ENCODE peak calls at places on chromosomes 6 and 20, in four cellular contexts. B is thoracic aorta; U is pancreas; Y is CD8-positive, alpha-beta T cell. C is an unnamed sample.

GRCh38 chr20:49995586-49995985 is 12.8 kb downstream of the SNAI1 start:
- DNase-seq in B (no peak), U (no peak), Y (no peak), C (no peak)

GRCh38 chr20:34037121-34037520 is 43.4 kb downstream of the RALY start:
- DNase-seq in B (no peak), U (no peak), Y (peak; percentile 69), C (no peak)

GRCh38 chr6:10397756-10398438 is 17.0 kb downstream of the TFAP2A start:
- DNase-seq in B (no peak), U (no peak), Y (no peak), C (no peak)

GRCh38 chr6:22145823-22146379 is 150.9 kb downstream of the PRL start:
- DNase-seq in B (no peak), U (no peak), Y (no peak), C (no peak)

GRCh38 chr6:57316581-57317059 is 810 bp upstream of the PRIM2 start:
- DNase-seq in B (peak; percentile 32), U (peak; percentile 75), Y (peak; percentile 85), C (peak; percentile 93)

GRCh38 chr20:31968299-31969126 is 562 bp downstream of the XKR7 start:
- DNase-seq in B (no peak), U (peak; percentile 89), Y (peak; percentile 89), C (peak; percentile 71)

GRCh38 chr20:57323034-57323433 is 6.6 kb upstream of the SPO11 start:
- DNase-seq in B (no peak), U (no peak), Y (peak; percentile 21), C (no peak)

GRCh38 chr6:155103816-155104366 is 108.8 kb downstream of the TIAM2 start:
- DNase-seq in B (no peak), U (no peak), Y (no peak), C (no peak)

GRCh38 chr6:52016918-52017748 is 70.3 kb downstream of the PKHD1 start:
- DNase-seq in B (no peak), U (no peak), Y (no peak), C (no peak)

GRCh38 chr6:6808915-6809314 is 220.4 kb downstream of the LY86 start:
- DNase-seq in B (no peak), U (no peak), Y (no peak), C (no peak)

GRCh38 chr6:73308712-73309533 is 45.2 kb downstream of the DPPA5 start:
- DNase-seq in B (no peak), U (no peak), Y (no peak), C (no peak)

GRCh38 chr6:134074151-134074712 is 21.8 kb upstream of the SLC2A12 start:
- DNase-seq in B (no peak), U (no peak), Y (no peak), C (no peak)

GRCh38 chr6:123745877-123746276 is 57.8 kb upstream of the NKAIN2 start:
- DNase-seq in B (no peak), U (no peak), Y (no peak), C (no peak)

GRCh38 chr6:7691675-7692452 is 34.0 kb upstream of the BMP6 start:
- DNase-seq in B (no peak), U (no peak), Y (no peak), C (no peak)

GRCh38 chr6:32194825-32195651 is 2.6 kb upstream of the GPSM3 start:
- DNase-seq in B (no peak), U (no peak), Y (no peak), C (no peak)

GRCh38 chr20:11375966-11376365 is 541.7 kb upstream of the BTBD3 start:
- DNase-seq in B (no peak), U (no peak), Y (no peak), C (no peak)

GRCh38 chr6:143451531-143451930 is 926 bp downstream of the PEX3 start:
- DNase-seq in B (no peak), U (no peak), Y (no peak), C (no peak)

GRCh38 chr6:38604700-38605099 is 35.0 kb downstream of the BTBD9 start:
- DNase-seq in B (no peak), U (no peak), Y (no peak), C (no peak)

GRCh38 chr6:102494808-102495207 is 1101.3 kb downstream of the GRIK2 start:
- DNase-seq in B (no peak), U (no peak), Y (no peak), C (no peak)

GRCh38 chr6:33607784-33608161 is 13.3 kb upstream of the ITPR3 start:
- DNase-seq in B (no peak), U (no peak), Y (no peak), C (no peak)

GRCh38 chr6:9140181-9140580 is 704.8 kb upstream of the SLC35B3 start:
- DNase-seq in B (no peak), U (peak; percentile 73), Y (no peak), C (no peak)

GRCh38 chr6:6845603-6846002 is 257.1 kb downstream of the LY86 start:
- DNase-seq in B (no peak), U (no peak), Y (no peak), C (no peak)

GRCh38 chr6:116327803-116328527 is 42.8 kb upstream of the DSE start:
- DNase-seq in B (no peak), U (no peak), Y (no peak), C (no peak)

GRCh38 chr20:48467622-48468021 is 360.2 kb downstream of the PREX1 start:
- DNase-seq in B (no peak), U (no peak), Y (no peak), C (no peak)

GRCh38 chr20:42218566-42218965 is 600.4 kb upstream of the CHD6 start:
- DNase-seq in B (no peak), U (no peak), Y (no peak), C (no peak)

GRCh38 chr20:62311150-62311549 is 8.4 kb downstream of the ADRM1 start:
- DNase-seq in B (no peak), U (no peak), Y (no peak), C (no peak)

GRCh38 chr6:39360378-39360777 is 37.9 kb upstream of the KCNK16 start:
- DNase-seq in B (no peak), U (no peak), Y (no peak), C (no peak)

GRCh38 chr6:125132058-125132457 is 21.5 kb upstream of the TPD52L1 start:
- DNase-seq in B (no peak), U (no peak), Y (no peak), C (no peak)

GRCh38 chr6:52361347-52361944 is 505 bp upstream of the PAQR8 start:
- DNase-seq in B (no peak), U (no peak), Y (no peak), C (peak; percentile 12)

GRCh38 chr6:136761227-136761922 is 30.9 kb downstream of the MAP3K5 start:
- DNase-seq in B (no peak), U (no peak), Y (peak; percentile 55), C (no peak)

GRCh38 chr20:7879883-7880282 is 60.4 kb downstream of the HAO1 start:
- DNase-seq in B (no peak), U (no peak), Y (no peak), C (no peak)

GRCh38 chr6:121498481-121499276 is 63.2 kb downstream of the GJA1 start:
- DNase-seq in B (no peak), U (no peak), Y (no peak), C (no peak)

GRCh38 chr6:166268431-166268830 is 39.8 kb downstream of the PRR18 start:
- DNase-seq in B (no peak), U (no peak), Y (no peak), C (no peak)

GRCh38 chr6:132400641-132401119 is 595 bp downstream of the MOXD1 start:
- DNase-seq in B (no peak), U (peak; percentile 62), Y (no peak), C (no peak)

GRCh38 chr20:32988008-32988407 is 16.2 kb downstream of the SUN5 start:
- DNase-seq in B (no peak), U (no peak), Y (no peak), C (no peak)

GRCh38 chr20:3751664-3752385 is 15.7 kb downstream of the ADISSP start:
- DNase-seq in B (no peak), U (peak; percentile 75), Y (no peak), C (peak; percentile 83)

GRCh38 chr20:24033560-24033959 is 45.0 kb upstream of the GGTLC1 start:
- DNase-seq in B (no peak), U (no peak), Y (no peak), C (no peak)

GRCh38 chr6:167806061-167806700 is 20.5 kb upstream of the AFDN start:
- DNase-seq in B (no peak), U (no peak), Y (no peak), C (no peak)
- H3K4me1 ChIP-seq in B (no peaks in the 10 kb centered on the region), U (no peaks in the 10 kb centered on the region), Y (no peaks in the 10 kb centered on the region), C (no peaks in the 10 kb centered on the region)

DNA sequence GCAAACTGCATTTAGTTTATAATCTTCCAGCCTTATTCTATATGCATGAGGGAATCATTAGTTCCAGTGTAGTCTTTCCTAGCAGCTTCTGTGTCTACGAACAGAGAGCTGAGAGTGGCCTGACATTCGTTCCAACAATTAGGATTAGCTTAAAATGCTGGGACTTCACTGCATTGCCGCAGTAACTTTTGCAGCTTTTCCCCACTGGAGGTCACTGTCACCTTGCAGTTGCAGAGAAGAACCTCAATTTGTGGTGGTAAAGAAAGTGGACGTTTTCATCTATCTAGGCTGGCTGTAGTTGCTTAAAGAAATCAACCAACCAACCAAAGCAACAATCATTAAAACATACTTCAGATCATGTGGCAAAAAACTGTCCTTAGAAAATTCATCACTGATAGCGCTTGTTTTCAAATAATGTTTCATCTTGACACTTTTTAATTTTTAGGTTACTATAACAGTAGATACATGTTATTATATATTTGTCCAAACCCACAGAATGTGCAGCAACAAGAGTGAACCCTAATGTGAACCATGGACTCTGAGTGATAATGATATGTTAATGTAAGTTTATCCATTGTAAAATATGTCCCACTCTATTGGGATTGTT is 12.2 kb downstream of the MYLK4 start:
- DNase-seq in B (no peak), U (no peak), Y (peak; percentile 63), C (no peak)
- TF ChIP-seq CTCF in B (peak; percentile 71), U (peak; percentile 52), Y (peak; percentile 70), C (peak; percentile 74)

GRCh38 chr20:44648068-44648467 is 3.4 kb downstream of the ADA start:
- DNase-seq in B (no peak), U (no peak), Y (no peak), C (no peak)

GRCh38 chr20:44648579-44648978 is 2.9 kb downstream of the ADA start:
- DNase-seq in B (no peak), U (no peak), Y (no peak), C (no peak)

GRCh38 chr20:44646023-44646640 is 5.4 kb downstream of the ADA start:
- DNase-seq in B (no peak), U (no peak), Y (peak; percentile 61), C (no peak)

GRCh38 chr20:44644384-44645131 is 6.9 kb downstream of the ADA start:
- DNase-seq in B (no peak), U (no peak), Y (peak; percentile 61), C (no peak)

DNA sequence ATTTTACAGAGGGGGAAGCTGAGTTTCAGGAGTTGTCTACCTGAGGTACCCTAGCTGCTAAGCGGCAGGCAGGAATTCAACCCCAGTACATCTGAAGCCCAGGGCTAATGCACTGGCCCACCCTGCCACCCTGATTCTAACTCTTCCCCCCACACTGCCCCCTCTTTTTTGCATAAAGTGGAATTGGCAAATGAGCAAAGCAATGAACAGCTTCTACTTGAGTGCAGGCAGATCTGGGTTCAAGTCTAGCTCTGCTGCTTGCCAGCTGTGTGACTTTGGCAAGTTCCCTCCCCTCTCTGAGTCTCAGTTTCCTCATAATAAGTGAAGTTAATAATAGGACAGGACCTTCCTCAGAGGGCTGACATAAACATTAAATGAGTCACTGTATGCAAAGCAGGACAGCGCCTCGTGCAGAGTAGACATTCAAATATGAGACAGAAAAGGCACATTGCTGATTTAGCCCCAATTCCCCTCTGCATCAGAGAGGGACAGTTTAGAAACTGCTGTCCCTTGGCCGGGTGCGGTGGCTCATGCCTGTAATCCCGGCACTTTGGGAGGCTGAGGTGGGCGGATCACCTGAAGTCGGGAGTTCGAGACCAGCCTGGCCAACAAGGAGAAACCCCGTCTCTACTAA is 4.7 kb downstream of the ADA start:
- DNase-seq in B (no peak), U (no peak), Y (no peak), C (no peak)
- H3K4me1 ChIP-seq in B (peaks cover 39% of the 10 kb centered on the region), U (peaks cover 18% of the 10 kb centered on the region), Y (peaks cover 92% of the 10 kb centered on the region), C (peaks cover 11% of the 10 kb centered on the region)

GRCh38 chr20:29326376-29327070 is 1930.9 kb upstream of the DEFB115 start:
- DNase-seq in B (no peak), U (peak; percentile 62), Y (no peak), C (no peak)
- TF ChIP-seq CTCF in B (no peak), U (no peak), Y (no peak), C (no peak)